ENCODE peak calls at places on chromosomes 16 and 17, in five cellular contexts. X is mammary epithelial cell, B is astrocyte, Z is breast epithelium, H is WERI-Rb-1. R is an unnamed sample.
A peak's percentile ranks its signal among the peaks of the same experiment; 100 is the strongest.

GRCh38 chr16:89410322-89410721 is 80.0 kb downstream of the ANKRD11 start:
- DNase-seq in X (no peak), B (no peak), Z (no peak), H (no peak), R (no peak)

GRCh38 chr17:63984651-63985386 is 12.1 kb upstream of the SCN4A start:
- DNase-seq in X (peak; percentile 84), B (peak; percentile 89), Z (no peak), H (no peak), R (peak; percentile 80)

GRCh38 chr17:2705888-2706795 is 5.4 kb downstream of the CLUH start:
- DNase-seq in X (no peak), B (no peak), Z (no peak), H (no peak), R (no peak)

GRCh38 chr17:73710095-73710592 is 65.9 kb upstream of the SDK2 start:
- DNase-seq in X (peak; percentile 61), B (peak; percentile 4), Z (no peak), H (peak; percentile 91), R (peak; percentile 82)

GRCh38 chr17:42121066-42121769 is at the start of gene KAT2A:
- DNase-seq in X (peak; percentile 71), B (peak; percentile 48), Z (no peak), H (peak; percentile 89), R (peak; percentile 87)

GRCh38 chr17:8256291-8256690 is 7.2 kb downstream of the PFAS start:
- DNase-seq in X (no peak), B (no peak), Z (no peak), H (no peak), R (no peak)

GRCh38 chr17:65662166-65662565 is 100.7 kb upstream of the AXIN2 start:
- DNase-seq in X (no peak), B (peak; percentile 59), Z (no peak), H (no peak), R (no peak)

GRCh38 chr17:1108810-1109605 is 70.8 kb downstream of the ABR start:
- DNase-seq in X (peak; percentile 62), B (peak; percentile 29), Z (no peak), H (peak; percentile 51), R (peak; percentile 57)

GRCh38 chr17:82343560-82343959 is 10.0 kb upstream of the SECTM1 start:
- DNase-seq in X (no peak), B (no peak), Z (no peak), H (no peak), R (no peak)

GRCh38 chr17:80839401-80839800 is 152.2 kb upstream of the CHMP6 start:
- DNase-seq in X (no peak), B (no peak), Z (no peak), H (no peak), R (no peak)

GRCh38 chr17:69175812-69176517 is 34.3 kb upstream of the ABCA6 start:
- DNase-seq in X (peak; percentile 87), B (peak; percentile 87), Z (no peak), H (no peak), R (no peak)

GRCh38 chr16:75996491-75996890 is 270.2 kb upstream of the CPHXL start:
- DNase-seq in X (peak; percentile 100), B (no peak), Z (no peak), H (no peak), R (no peak)

GRCh38 chr17:46106966-46107644 is 86.1 kb downstream of the KANSL1 start:
- DNase-seq in X (no peak), B (no peak), Z (no peak), H (no peak), R (no peak)

GRCh38 chr17:72353502-72353901 is 232.7 kb downstream of the SOX9 start:
- DNase-seq in X (no peak), B (peak; percentile 73), Z (no peak), H (no peak), R (no peak)

GRCh38 chr16:19265531-19265930 is 20.0 kb upstream of the CLEC19A start:
- DNase-seq in X (no peak), B (no peak), Z (no peak), H (peak; percentile 34), R (no peak)

GRCh38 chr17:44219126-44219635 is 294 bp downstream of the UBTF start:
- DNase-seq in X (peak; percentile 70), B (no peak), Z (peak; percentile 65), H (no peak), R (peak; percentile 61)

GRCh38 chr17:45274033-45274432 is 12.1 kb upstream of the SPATA32 start:
- DNase-seq in X (no peak), B (no peak), Z (no peak), H (no peak), R (no peak)

GRCh38 chr16:8962393-8963009 is 1.2 kb downstream of the USP7 start:
- DNase-seq in X (peak; percentile 43), B (no peak), Z (no peak), H (no peak), R (peak; percentile 56)

GRCh38 chr16:82011199-82011641 is at the start of gene SDR42E1:
- DNase-seq in X (peak; percentile 76), B (no peak), Z (peak; percentile 71), H (no peak), R (peak; percentile 84)

GRCh38 chr17:16934836-16935235 is 37.1 kb downstream of the TNFRSF13B start:
- DNase-seq in X (no peak), B (no peak), Z (peak; percentile 46), H (no peak), R (no peak)

GRCh38 chr16:89197633-89198416 is 2.5 kb downstream of the SLC22A31 start:
- DNase-seq in X (no peak), B (no peak), Z (no peak), H (no peak), R (no peak)

GRCh38 chr16:29820730-29821662 is 734 bp downstream of the MVP start:
- DNase-seq in X (peak; percentile 55), B (no peak), Z (no peak), H (no peak), R (peak; percentile 94)

GRCh38 chr17:52276609-52277008 is 118.1 kb upstream of the CA10 start:
- DNase-seq in X (no peak), B (no peak), Z (no peak), H (no peak), R (no peak)

GRCh38 chr16:4370570-4371480 is 823 bp upstream of the VASN start:
- DNase-seq in X (no peak), B (peak; percentile 84), Z (no peak), H (peak; percentile 63), R (peak; percentile 66)

DNA sequence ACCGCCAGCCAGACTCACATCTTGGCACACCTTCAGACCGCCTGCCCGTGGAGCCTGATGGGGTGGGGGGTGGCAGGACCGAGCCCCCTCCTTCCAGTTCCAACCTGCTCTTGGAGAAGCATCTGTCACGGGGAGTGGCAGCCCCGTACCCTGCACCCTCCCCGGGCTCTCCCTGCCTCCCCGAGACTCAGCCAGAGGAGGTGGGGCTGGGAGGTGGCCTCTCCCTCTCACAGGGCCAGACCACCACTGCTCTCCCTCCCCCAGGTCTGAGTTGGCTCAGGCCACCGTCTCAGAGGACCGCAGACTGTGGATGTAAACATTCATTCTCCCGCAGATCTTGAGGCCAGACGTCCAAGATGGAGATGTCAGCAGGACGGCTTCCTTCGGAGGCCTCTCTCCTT is 11.3 kb upstream of the RBFOX3 start:
- DNase-seq in X (no peak), B (no peak), Z (peak; percentile 35), H (peak; percentile 21), R (no peak)
- H3K27me3 ChIP-seq in X (no peaks in the 10 kb centered on the region), B (peaks cover 10% of the 10 kb centered on the region), Z (no peaks in the 10 kb centered on the region), H (no peaks in the 10 kb centered on the region), R (no peaks in the 10 kb centered on the region)

DNA sequence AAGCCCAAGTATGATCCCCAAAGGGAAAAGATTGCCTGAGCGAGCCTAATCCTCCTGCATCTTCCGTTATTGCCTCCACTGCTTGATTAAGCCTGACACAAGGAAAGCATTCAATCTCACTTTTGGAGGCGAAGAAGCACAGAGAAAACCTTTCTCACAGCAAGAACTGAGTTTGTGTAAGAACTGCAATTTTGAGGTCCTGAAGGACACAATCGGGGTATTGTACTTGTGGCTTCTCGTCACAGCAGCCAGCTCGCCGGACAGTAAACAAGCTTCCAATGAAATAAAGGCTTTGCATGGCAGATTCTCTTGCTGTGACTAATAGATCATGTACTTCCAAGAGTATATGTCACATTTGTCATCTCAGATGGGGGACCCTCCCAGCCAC is 18.7 kb upstream of the FOXF1 start:
- DNase-seq in X (no peak), B (no peak), Z (no peak), H (no peak), R (no peak)
- TF ChIP-seq CTCF in X (no peak), B (no peak), Z (no peak), H (no peak), R (no peak)

DNA sequence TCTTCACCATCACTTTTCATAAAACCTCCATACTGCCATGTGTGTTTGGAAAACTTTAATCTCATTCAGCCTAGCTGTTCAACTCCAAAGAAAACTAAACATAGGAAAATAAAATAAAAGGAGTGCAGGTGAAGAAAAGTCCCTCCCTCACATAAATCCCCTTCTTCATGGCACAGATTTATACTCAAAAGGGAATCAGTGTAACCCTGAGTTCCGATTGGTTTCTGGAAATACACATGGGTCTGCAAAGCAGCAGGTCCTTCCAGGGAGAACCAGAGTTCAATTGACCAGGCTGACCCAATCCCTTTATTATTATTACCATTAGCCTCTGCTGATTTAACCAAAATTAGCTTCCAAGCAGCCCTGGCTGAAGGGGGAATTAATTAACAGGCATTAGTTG is 8.9 kb upstream of the HOXB2 start:
- DNase-seq in X (peak; percentile 44), B (peak; percentile 18), Z (no peak), H (no peak), R (no peak)
- H3K27me3 ChIP-seq in X (no peaks in the 10 kb centered on the region), B (peaks cover 66% of the 10 kb centered on the region), Z (no peaks in the 10 kb centered on the region), H (peaks cover 86% of the 10 kb centered on the region), R (no peaks in the 10 kb centered on the region)

DNA sequence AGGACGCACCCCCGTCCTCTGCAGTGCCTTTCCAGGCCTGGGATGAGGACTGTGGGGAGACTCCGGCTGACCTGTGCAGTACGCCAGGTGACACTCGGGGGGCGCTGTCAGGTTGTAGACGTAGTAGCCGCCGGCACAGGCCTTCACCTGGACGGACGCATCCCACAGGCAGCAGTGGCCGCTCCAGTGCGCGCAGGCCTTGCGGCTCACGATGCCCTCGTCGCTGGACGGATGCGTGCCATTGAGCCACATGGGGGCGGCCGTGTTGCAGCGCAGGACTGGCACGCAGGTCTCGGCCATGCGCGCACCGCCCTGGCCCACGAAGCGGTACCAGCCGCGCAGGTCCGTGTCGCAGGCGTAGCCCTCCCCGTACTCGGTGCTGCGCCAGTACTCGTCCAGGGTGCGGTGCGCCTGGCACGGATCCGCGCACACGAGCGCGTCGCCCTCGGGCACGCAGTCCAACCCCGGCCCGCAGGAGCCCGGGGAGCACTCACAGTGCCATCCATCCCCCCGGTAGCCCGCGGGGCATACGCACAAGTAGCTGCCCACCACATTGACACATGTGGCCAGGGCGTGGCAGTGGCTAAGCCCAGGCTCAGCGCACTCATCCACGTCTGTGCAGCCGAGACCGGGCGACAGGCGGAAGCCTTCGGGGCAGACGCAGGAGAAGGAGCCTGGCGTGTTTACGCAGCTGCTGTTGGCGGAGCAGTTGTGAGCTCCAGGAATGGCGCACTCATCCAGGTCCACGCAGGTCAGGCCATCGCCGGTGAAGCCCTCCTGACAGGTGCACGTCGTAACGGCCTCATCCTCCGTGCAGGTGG is 3.9 kb downstream of the UMOD start:
- DNase-seq in X (no peak), B (no peak), Z (no peak), H (no peak), R (peak; percentile 25)
- TF ChIP-seq CTCF in X (no peak), B (no peak), Z (no peak), H (peak; percentile 14), R (no peak)